ENCODE peak calls at places on chromosomes 7 and 10, in five cellular contexts. Q, O, B, G and W are unnamed samples. For H3K36me3, the result is how much of the 10 kb centered on the place peaks cover.

GRCh38 chr10:13681963-13682362 is 95.2 kb downstream of the PRPF18 start:
- DNase-seq in Q (no peak), O (no peak), B (no peak), G (no peak), W (no peak)

GRCh38 chr7:148978091-148978490 is 50.2 kb downstream of the PDIA4 start:
- DNase-seq in Q (no peak), O (no peak), B (no peak), G (no peak), W (no peak)

GRCh38 chr7:26508481-26508880 is 216.8 kb downstream of the SNX10 start:
- DNase-seq in Q (no peak), O (no peak), B (no peak), G (no peak), W (peak)

GRCh38 chr7:75795831-75796285 is 17.7 kb downstream of the CCL24 start:
- DNase-seq in Q (no peak), O (no peak), B (no peak), G (no peak), W (peak)

GRCh38 chr7:51040777-51041176 is 258.1 kb upstream of the GRB10 start:
- DNase-seq in Q (no peak), O (no peak), B (no peak), G (no peak), W (no peak)

GRCh38 chr7:12211054-12212050 is at the start of gene TMEM106B:
- DNase-seq in Q (peak), O (peak), B (peak), G (peak), W (peak)

GRCh38 chr7:78141533-78142281 is 343.1 kb downstream of the PHTF2 start:
- DNase-seq in Q (no peak), O (peak), B (peak), G (no peak), W (no peak)

GRCh38 chr10:14396441-14397048 is 65.8 kb upstream of the FRMD4A start:
- DNase-seq in Q (no peak), O (no peak), B (no peak), G (no peak), W (peak)

GRCh38 chr10:73168486-73168844 is 546 bp downstream of the FAM149B1 start:
- DNase-seq in Q (no peak), O (no peak), B (no peak), G (no peak), W (peak)

GRCh38 chr7:33334349-33334748 is 205.0 kb downstream of the BBS9 start:
- DNase-seq in Q (no peak), O (peak), B (peak), G (no peak), W (peak)

GRCh38 chr10:62560207-62560819 is 186.1 kb downstream of the ZNF365 start:
- DNase-seq in Q (no peak), O (peak), B (peak), G (no peak), W (no peak)

GRCh38 chr7:131537581-131537980 is 18.8 kb downstream of the PODXL start:
- DNase-seq in Q (no peak), O (no peak), B (no peak), G (no peak), W (no peak)

GRCh38 chr7:55526329-55526728 is 46.0 kb downstream of the VOPP1 start:
- DNase-seq in Q (no peak), O (no peak), B (no peak), G (no peak), W (no peak)

GRCh38 chr10:124157286-124157685 is 63.9 kb upstream of the CHST15 start:
- DNase-seq in Q (no peak), O (no peak), B (peak), G (no peak), W (peak)

GRCh38 chr10:35379226-35380137 is 43.2 kb downstream of the CCNY start:
- DNase-seq in Q (no peak), O (peak), B (peak), G (peak), W (peak)

GRCh38 chr7:104979167-104979841 is 34.7 kb upstream of the KMT2E start:
- DNase-seq in Q (peak), O (peak), B (peak), G (peak), W (no peak)

GRCh38 chr7:100568936-100569844 is 4.5 kb downstream of the SAP25 start:
- DNase-seq in Q (peak), O (no peak), B (peak), G (peak), W (no peak)

GRCh38 chr7:53800746-53801145 is 741.4 kb upstream of the VSTM2A start:
- DNase-seq in Q (no peak), O (no peak), B (no peak), G (no peak), W (peak)

GRCh38 chr7:99789441-99790070 is 5.6 kb upstream of the CYP3A4 start:
- DNase-seq in Q (no peak), O (no peak), B (no peak), G (no peak), W (no peak)

GRCh38 chr7:1679326-1679965 is 9.4 kb downstream of the ELFN1 start:
- DNase-seq in Q (no peak), O (no peak), B (no peak), G (no peak), W (no peak)

GRCh38 chr10:12592967-12593366 is 243.6 kb downstream of the CAMK1D start:
- DNase-seq in Q (no peak), O (no peak), B (no peak), G (no peak), W (no peak)

GRCh38 chr7:82343-83155 is 109.8 kb upstream of the FAM20C start:
- DNase-seq in Q (no peak), O (no peak), B (no peak), G (peak), W (no peak)

GRCh38 chr10:86294346-86295265 is 72.0 kb downstream of the GRID1 start:
- DNase-seq in Q (no peak), O (no peak), B (no peak), G (peak), W (no peak)

GRCh38 chr10:35425596-35425995 is 89.3 kb downstream of the CCNY start:
- DNase-seq in Q (no peak), O (peak), B (peak), G (no peak), W (no peak)

GRCh38 chr7:14092376-14092775 is 102.9 kb upstream of the ETV1 start:
- DNase-seq in Q (no peak), O (no peak), B (no peak), G (no peak), W (no peak)

GRCh38 chr10:7412482-7413251 is 1.8 kb upstream of the SFMBT2 start:
- DNase-seq in Q (no peak), O (no peak), B (peak), G (peak), W (peak)

GRCh38 chr7:37642028-37642540 is 41.5 kb upstream of the GPR141 start:
- DNase-seq in Q (no peak), O (no peak), B (no peak), G (no peak), W (no peak)

GRCh38 chr10:36531621-36532020 is 593.8 kb upstream of the ANKRD30A start:
- DNase-seq in Q (no peak), O (peak), B (peak), G (no peak), W (peak)

GRCh38 chr7:96312502-96312901 is 9.4 kb downstream of the SLC25A13 start:
- DNase-seq in Q (no peak), O (no peak), B (no peak), G (no peak), W (no peak)

GRCh38 chr7:37198188-37198905 is 250.3 kb downstream of the ELMO1 start:
- DNase-seq in Q (no peak), O (no peak), B (no peak), G (no peak), W (no peak)

GRCh38 chr10:63633677-63634487 is 112.7 kb downstream of the REEP3 start:
- DNase-seq in Q (no peak), O (peak), B (peak), G (no peak), W (peak)

GRCh38 chr7:90961037-90961725 is 303.1 kb upstream of the FZD1 start:
- DNase-seq in Q (no peak), O (peak), B (no peak), G (no peak), W (no peak)

GRCh38 chr7:92404170-92404614 is 43.1 kb upstream of the GATAD1 start:
- DNase-seq in Q (no peak), O (no peak), B (no peak), G (no peak), W (no peak)

GRCh38 chr10:92901819-92902234 is 53.5 kb downstream of the EXOC6 start:
- DNase-seq in Q (no peak), O (no peak), B (no peak), G (no peak), W (no peak)

GRCh38 chr7:6250364-6250833 is 22.0 kb downstream of the CYTH3 start:
- DNase-seq in Q (no peak), O (no peak), B (no peak), G (no peak), W (peak)

GRCh38 chr10:7085913-7086589 is 324.8 kb downstream of the SFMBT2 start:
- DNase-seq in Q (no peak), O (peak), B (peak), G (no peak), W (peak)

GRCh38 chr10:69948261-69948660 is 104.4 kb upstream of the MACROH2A2 start:
- DNase-seq in Q (no peak), O (no peak), B (no peak), G (no peak), W (no peak)

GRCh38 chr10:99714446-99714845 is 17.5 kb downstream of the COX15 start:
- DNase-seq in Q (no peak), O (no peak), B (no peak), G (no peak), W (no peak)

DNA sequence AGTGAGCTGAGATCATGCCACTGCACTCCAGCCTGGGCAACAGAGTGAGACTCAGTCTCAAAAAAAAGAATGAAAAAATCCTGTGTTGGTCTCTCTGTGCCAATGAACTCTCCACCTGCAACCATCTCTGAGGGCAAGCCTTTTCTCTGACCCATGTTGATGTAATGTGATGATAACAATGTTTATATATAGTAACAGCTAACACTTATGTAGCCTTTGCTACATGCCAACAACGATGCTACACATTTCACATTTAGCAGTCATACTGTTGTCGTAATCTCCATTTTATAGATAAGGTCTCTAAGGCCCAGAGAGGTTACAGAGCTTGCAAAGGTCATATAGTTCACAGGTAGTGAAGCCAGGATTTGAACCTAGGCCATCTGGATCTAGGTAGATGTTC is 11.5 kb downstream of the COX15 start:
- DNase-seq in Q (no peak), O (no peak), B (no peak), G (no peak), W (peak)
- H3K36me3 ChIP-seq in Q (under half), O (under half), B (half or more), G (half or more), W (under half)

GRCh38 chr7:151598045-151598444 is 78.3 kb upstream of the RHEB start:
- DNase-seq in Q (no peak), O (peak), B (peak), G (no peak), W (peak)

GRCh38 chr7:151595702-151596340 is 76.1 kb upstream of the RHEB start:
- DNase-seq in Q (no peak), O (no peak), B (no peak), G (no peak), W (no peak)

GRCh38 chr7:151597541-151597940 is 77.8 kb upstream of the RHEB start:
- DNase-seq in Q (no peak), O (no peak), B (no peak), G (no peak), W (no peak)

GRCh38 chr7:151601521-151602305 is 82.0 kb upstream of the RHEB start:
- DNase-seq in Q (no peak), O (no peak), B (no peak), G (no peak), W (peak)

DNA sequence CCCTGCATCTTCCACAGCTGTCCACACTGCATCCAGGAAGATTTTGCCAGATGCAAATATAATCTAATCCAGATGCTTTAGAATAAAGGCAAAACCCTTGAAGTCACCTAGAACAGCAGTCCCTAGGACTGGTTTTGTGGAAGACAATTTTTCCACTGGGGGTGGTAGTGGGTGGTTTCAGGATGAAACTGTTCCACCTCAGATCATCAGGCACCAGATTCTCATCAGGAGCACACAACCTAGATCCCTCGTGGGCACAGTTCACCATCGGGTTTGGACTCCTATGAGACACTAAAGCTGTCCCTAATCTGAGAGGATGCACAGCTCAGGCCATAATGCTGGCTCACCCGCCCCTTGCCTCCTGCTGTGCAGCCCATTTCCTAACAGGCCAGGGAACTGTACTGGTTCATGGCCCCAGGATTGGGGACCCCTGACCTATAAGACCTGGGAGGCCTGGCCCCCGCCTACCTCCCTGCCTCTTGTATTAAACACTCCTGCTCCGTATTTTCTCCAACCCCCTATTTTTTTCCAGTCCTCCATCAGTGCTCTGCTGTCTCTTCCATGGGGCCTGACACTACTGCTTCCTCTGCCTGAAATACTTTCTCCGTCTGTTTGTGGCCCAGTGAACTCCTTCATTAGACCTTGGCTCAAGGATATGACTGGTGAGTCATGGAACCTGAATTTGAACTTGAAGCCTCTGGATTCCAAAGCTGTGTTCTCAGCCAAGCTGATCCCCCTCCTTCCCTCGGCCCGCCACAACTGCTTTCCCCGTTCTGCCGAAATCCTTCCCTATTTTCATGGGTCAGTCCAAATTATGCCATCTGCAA is 79.9 kb upstream of the RHEB start:
- DNase-seq in Q (no peak), O (peak), B (peak), G (no peak), W (peak)
- H3K27ac ChIP-seq in Q (no peak), O (peak), B (peak), G (no peak), W (no peak)

GRCh38 chr7:107427462-107427861 is 42.4 kb upstream of the GPR22 start:
- DNase-seq in Q (no peak), O (no peak), B (no peak), G (no peak), W (no peak)
- H4K91ac ChIP-seq in Q (no peak), O (no peak), B (peak), G (no peak), W (no peak)

GRCh38 chr7:39714447-39715091 is 91.2 kb downstream of the RALA start:
- DNase-seq in Q (no peak), O (no peak), B (no peak), G (no peak), W (no peak)
- H3K36me3 ChIP-seq in Q (under half), O (under half), B (under half), G (under half), W (under half)

DNA sequence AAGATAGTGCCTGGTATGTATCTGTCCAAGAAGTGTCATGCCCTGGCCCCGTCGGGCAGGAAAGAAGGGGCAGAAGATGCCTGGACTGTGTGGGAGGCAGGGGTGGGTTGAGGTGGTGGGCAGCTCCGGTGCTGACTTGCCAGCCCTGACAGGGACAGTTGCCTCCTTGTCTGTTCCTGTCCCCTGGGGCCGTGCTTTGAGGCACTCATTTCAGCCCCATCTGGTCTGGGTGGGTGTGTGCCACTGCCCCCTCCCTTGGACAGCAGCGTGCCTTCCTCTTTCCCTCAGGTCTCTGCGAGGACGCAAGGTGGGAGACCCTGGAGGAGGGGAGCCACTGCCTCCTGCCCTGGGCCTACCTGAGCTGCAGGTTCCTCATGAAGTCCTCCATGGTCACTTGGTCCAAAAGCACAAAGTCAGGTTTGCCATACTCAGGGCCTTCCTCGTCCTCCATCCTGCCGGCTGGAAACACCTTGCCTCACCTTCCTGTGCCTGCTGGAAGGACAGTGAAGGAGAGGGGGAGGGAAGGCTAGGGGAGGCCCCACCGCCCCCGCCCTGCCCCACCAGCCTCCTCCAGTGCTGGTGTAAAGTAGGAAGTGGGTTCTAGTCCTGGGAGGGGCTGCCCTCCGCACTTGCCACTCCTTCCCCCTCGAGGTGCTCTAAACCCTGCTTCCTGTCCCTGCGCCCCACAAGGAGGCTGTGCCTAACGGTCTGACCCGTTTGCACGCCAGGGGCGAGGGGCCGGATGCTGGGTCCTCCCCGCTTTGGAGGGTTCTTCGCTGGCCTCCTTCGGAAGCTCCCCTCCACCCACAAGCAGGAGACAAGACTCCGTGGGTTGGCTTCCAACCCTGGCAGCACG is at the start of gene MYO1G:
- DNase-seq in Q (no peak), O (no peak), B (no peak), G (peak), W (no peak)
- H3K27ac ChIP-seq in Q (no peak), O (no peak), B (no peak), G (no peak), W (no peak)

GRCh38 chr7:64558323-64558705 is 4.6 kb downstream of the ZNF680 start:
- DNase-seq in Q (no peak), O (no peak), B (no peak), G (no peak), W (no peak)

GRCh38 chr7:64559206-64559605 is 3.7 kb downstream of the ZNF680 start:
- DNase-seq in Q (no peak), O (no peak), B (no peak), G (no peak), W (no peak)

GRCh38 chr7:64558781-64559180 is 4.1 kb downstream of the ZNF680 start:
- DNase-seq in Q (no peak), O (no peak), B (no peak), G (no peak), W (no peak)

GRCh38 chr7:64562246-64562620 is 638 bp downstream of the ZNF680 start:
- DNase-seq in Q (no peak), O (no peak), B (no peak), G (no peak), W (peak)

DNA sequence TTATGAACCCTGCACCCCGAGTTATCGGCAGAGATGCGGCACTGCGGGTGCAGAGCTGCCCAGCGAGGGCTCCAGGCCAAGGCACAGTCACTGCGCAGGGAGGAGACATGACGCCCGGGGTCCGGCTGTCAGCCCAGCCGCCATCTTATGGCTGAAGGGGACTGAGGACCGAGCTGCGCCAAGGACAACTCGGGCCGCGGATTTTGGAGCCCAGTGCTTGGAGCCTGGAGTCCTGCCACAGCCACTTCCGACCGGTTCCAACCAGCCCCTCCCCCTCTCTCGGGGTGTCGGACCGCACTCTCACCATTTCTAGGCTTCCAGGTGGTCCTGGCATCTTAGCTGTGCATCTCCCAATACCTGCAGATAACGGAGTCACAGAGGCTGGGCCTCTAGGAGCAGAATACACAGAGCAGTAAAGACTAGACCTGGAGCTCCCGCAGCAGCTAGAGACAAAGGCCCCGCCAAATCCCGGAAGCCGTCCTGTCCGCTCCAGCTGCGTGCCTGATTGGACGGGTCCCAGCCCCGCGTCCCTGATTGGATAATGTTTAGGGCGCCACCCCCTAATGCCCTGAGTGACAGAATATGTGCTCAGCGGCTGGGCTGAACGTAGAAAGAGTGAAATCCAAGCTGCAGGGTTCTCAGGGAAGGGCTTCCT is at the start of gene ZNF680:
- DNase-seq in Q (peak), O (peak), B (no peak), G (peak), W (peak)
- H4K91ac ChIP-seq in Q (no peak), O (peak), B (no peak), G (no peak), W (no peak)